ENCODE peak calls at places on chromosome X, in six cellular contexts. One of them, this sample, is unnamed.

GRCh38 chrX:101051153-101051548 is 760 bp downstream of the TRMT2B start:
- DNase-seq in effector memory CD8-positive, alpha-beta T cell: no peak
- DNase-seq in hypothalamus: no peak
- DNase-seq in KG1: no peak
- DNase-seq in stimulated activated CD8-positive, alpha-beta memory T cell treated with anti-CD3 and anti-CD28 coated beads, Interleukin-7, amount 100 ng/mL, for 4 hours: no peak
- DNase-seq in endothelial cell: no peak
- DNase-seq in this sample: no peak

GRCh38 chrX:3567681-3568080 is 145.8 kb downstream of the PRKX start:
- DNase-seq in KG1: no peak
- DNase-seq in hypothalamus: no peak
- DNase-seq in effector memory CD8-positive, alpha-beta T cell: no peak
- DNase-seq in endothelial cell: no peak
- DNase-seq in stimulated activated CD8-positive, alpha-beta memory T cell treated with anti-CD3 and anti-CD28 coated beads, Interleukin-7, amount 100 ng/mL, for 4 hours: no peak
- DNase-seq in this sample: no peak

GRCh38 chrX:25596881-25597280 is 541.3 kb upstream of the MAGEB18 start:
- DNase-seq in KG1: no peak
- DNase-seq in effector memory CD8-positive, alpha-beta T cell: no peak
- DNase-seq in stimulated activated CD8-positive, alpha-beta memory T cell treated with anti-CD3 and anti-CD28 coated beads, Interleukin-7, amount 100 ng/mL, for 4 hours: no peak
- DNase-seq in hypothalamus: no peak
- DNase-seq in endothelial cell: no peak
- DNase-seq in this sample: no peak

GRCh38 chrX:50988649-50989048 is 78.1 kb downstream of the BMP15 start:
- DNase-seq in effector memory CD8-positive, alpha-beta T cell: no peak
- DNase-seq in endothelial cell: peak; percentile 25
- DNase-seq in hypothalamus: peak; percentile 1
- DNase-seq in KG1: no peak
- DNase-seq in stimulated activated CD8-positive, alpha-beta memory T cell treated with anti-CD3 and anti-CD28 coated beads, Interleukin-7, amount 100 ng/mL, for 4 hours: no peak
- DNase-seq in this sample: no peak

GRCh38 chrX:136759968-136760367 is 20.8 kb downstream of the ARHGEF6 start:
- DNase-seq in KG1: peak; percentile 8
- DNase-seq in effector memory CD8-positive, alpha-beta T cell: no peak
- DNase-seq in hypothalamus: no peak
- DNase-seq in stimulated activated CD8-positive, alpha-beta memory T cell treated with anti-CD3 and anti-CD28 coated beads, Interleukin-7, amount 100 ng/mL, for 4 hours: no peak
- DNase-seq in endothelial cell: no peak
- DNase-seq in this sample: no peak

GRCh38 chrX:151151668-151152267 is 24.6 kb upstream of the GPR50 start:
- DNase-seq in effector memory CD8-positive, alpha-beta T cell: peak; percentile 32
- DNase-seq in endothelial cell: no peak
- DNase-seq in hypothalamus: no peak
- DNase-seq in stimulated activated CD8-positive, alpha-beta memory T cell treated with anti-CD3 and anti-CD28 coated beads, Interleukin-7, amount 100 ng/mL, for 4 hours: peak; percentile 5
- DNase-seq in KG1: peak; percentile 1
- DNase-seq in this sample: peak; percentile 41

GRCh38 chrX:154295664-154296310 is at the start of gene TKTL1:
- DNase-seq in endothelial cell: no peak
- DNase-seq in effector memory CD8-positive, alpha-beta T cell: no peak
- DNase-seq in stimulated activated CD8-positive, alpha-beta memory T cell treated with anti-CD3 and anti-CD28 coated beads, Interleukin-7, amount 100 ng/mL, for 4 hours: no peak
- DNase-seq in KG1: no peak
- DNase-seq in hypothalamus: no peak
- DNase-seq in this sample: no peak

GRCh38 chrX:80578518-80579105 is 158.4 kb downstream of the TENT5D start:
- DNase-seq in hypothalamus: no peak
- DNase-seq in effector memory CD8-positive, alpha-beta T cell: no peak
- DNase-seq in stimulated activated CD8-positive, alpha-beta memory T cell treated with anti-CD3 and anti-CD28 coated beads, Interleukin-7, amount 100 ng/mL, for 4 hours: no peak
- DNase-seq in KG1: no peak
- DNase-seq in endothelial cell: no peak
- DNase-seq in this sample: peak; percentile 4

GRCh38 chrX:42606591-42606990 is 171.4 kb downstream of the PPP1R2C start:
- DNase-seq in endothelial cell: no peak
- DNase-seq in hypothalamus: no peak
- DNase-seq in effector memory CD8-positive, alpha-beta T cell: no peak
- DNase-seq in KG1: no peak
- DNase-seq in stimulated activated CD8-positive, alpha-beta memory T cell treated with anti-CD3 and anti-CD28 coated beads, Interleukin-7, amount 100 ng/mL, for 4 hours: no peak
- DNase-seq in this sample: no peak

GRCh38 chrX:133482345-133483041 is 67.2 kb upstream of the GPC4 start:
- DNase-seq in hypothalamus: no peak
- DNase-seq in KG1: no peak
- DNase-seq in stimulated activated CD8-positive, alpha-beta memory T cell treated with anti-CD3 and anti-CD28 coated beads, Interleukin-7, amount 100 ng/mL, for 4 hours: no peak
- DNase-seq in endothelial cell: no peak
- DNase-seq in effector memory CD8-positive, alpha-beta T cell: no peak
- DNase-seq in this sample: no peak

GRCh38 chrX:41561045-41561444 is 113.9 kb downstream of the NYX start:
- DNase-seq in KG1: peak; percentile 19
- DNase-seq in effector memory CD8-positive, alpha-beta T cell: peak; percentile 17
- DNase-seq in hypothalamus: no peak
- DNase-seq in stimulated activated CD8-positive, alpha-beta memory T cell treated with anti-CD3 and anti-CD28 coated beads, Interleukin-7, amount 100 ng/mL, for 4 hours: peak; percentile 6
- DNase-seq in endothelial cell: peak; percentile 2
- DNase-seq in this sample: peak; percentile 76

GRCh38 chrX:121179972-121180371 is 132.6 kb downstream of the GLUD2 start:
- DNase-seq in stimulated activated CD8-positive, alpha-beta memory T cell treated with anti-CD3 and anti-CD28 coated beads, Interleukin-7, amount 100 ng/mL, for 4 hours: no peak
- DNase-seq in hypothalamus: no peak
- DNase-seq in endothelial cell: no peak
- DNase-seq in KG1: no peak
- DNase-seq in effector memory CD8-positive, alpha-beta T cell: no peak
- DNase-seq in this sample: no peak

GRCh38 chrX:93422693-93423092 is 250.7 kb downstream of the NAP1L3 start:
- DNase-seq in KG1: no peak
- DNase-seq in hypothalamus: no peak
- DNase-seq in endothelial cell: peak; percentile 9
- DNase-seq in effector memory CD8-positive, alpha-beta T cell: no peak
- DNase-seq in stimulated activated CD8-positive, alpha-beta memory T cell treated with anti-CD3 and anti-CD28 coated beads, Interleukin-7, amount 100 ng/mL, for 4 hours: no peak
- DNase-seq in this sample: no peak

GRCh38 chrX:26915064-26915463 is 548.1 kb downstream of the PPP4R3C start:
- DNase-seq in KG1: no peak
- DNase-seq in endothelial cell: no peak
- DNase-seq in effector memory CD8-positive, alpha-beta T cell: no peak
- DNase-seq in hypothalamus: no peak
- DNase-seq in stimulated activated CD8-positive, alpha-beta memory T cell treated with anti-CD3 and anti-CD28 coated beads, Interleukin-7, amount 100 ng/mL, for 4 hours: no peak
- DNase-seq in this sample: no peak

GRCh38 chrX:9724711-9725110 is 40.9 kb downstream of the GPR143 start:
- DNase-seq in KG1: no peak
- DNase-seq in effector memory CD8-positive, alpha-beta T cell: no peak
- DNase-seq in endothelial cell: no peak
- DNase-seq in stimulated activated CD8-positive, alpha-beta memory T cell treated with anti-CD3 and anti-CD28 coated beads, Interleukin-7, amount 100 ng/mL, for 4 hours: no peak
- DNase-seq in hypothalamus: no peak
- DNase-seq in this sample: peak; percentile 12

GRCh38 chrX:71911023-71911730 is 532 bp downstream of the NHSL2 start:
- DNase-seq in effector memory CD8-positive, alpha-beta T cell: peak; percentile 15
- DNase-seq in stimulated activated CD8-positive, alpha-beta memory T cell treated with anti-CD3 and anti-CD28 coated beads, Interleukin-7, amount 100 ng/mL, for 4 hours: peak; percentile 28
- DNase-seq in KG1: no peak
- DNase-seq in endothelial cell: peak; percentile 63
- DNase-seq in hypothalamus: no peak
- DNase-seq in this sample: no peak

GRCh38 chrX:150683536-150684146 is 9.6 kb upstream of the MTMR1 start:
- DNase-seq in hypothalamus: no peak
- DNase-seq in stimulated activated CD8-positive, alpha-beta memory T cell treated with anti-CD3 and anti-CD28 coated beads, Interleukin-7, amount 100 ng/mL, for 4 hours: no peak
- DNase-seq in KG1: peak; percentile 10
- DNase-seq in effector memory CD8-positive, alpha-beta T cell: peak; percentile 33
- DNase-seq in endothelial cell: peak; percentile 8
- DNase-seq in this sample: peak; percentile 18

GRCh38 chrX:11702420-11702819 is 36.7 kb upstream of the ARHGAP6 start:
- DNase-seq in endothelial cell: no peak
- DNase-seq in hypothalamus: no peak
- DNase-seq in stimulated activated CD8-positive, alpha-beta memory T cell treated with anti-CD3 and anti-CD28 coated beads, Interleukin-7, amount 100 ng/mL, for 4 hours: no peak
- DNase-seq in effector memory CD8-positive, alpha-beta T cell: no peak
- DNase-seq in KG1: no peak
- DNase-seq in this sample: no peak

GRCh38 chrX:38293741-38294140 is 33.6 kb downstream of the RPGR start:
- DNase-seq in effector memory CD8-positive, alpha-beta T cell: no peak
- DNase-seq in KG1: no peak
- DNase-seq in stimulated activated CD8-positive, alpha-beta memory T cell treated with anti-CD3 and anti-CD28 coated beads, Interleukin-7, amount 100 ng/mL, for 4 hours: no peak
- DNase-seq in endothelial cell: no peak
- DNase-seq in hypothalamus: no peak
- DNase-seq in this sample: no peak

GRCh38 chrX:16023790-16024734 is 99.3 kb upstream of the GRPR start:
- DNase-seq in hypothalamus: no peak
- DNase-seq in KG1: no peak
- DNase-seq in effector memory CD8-positive, alpha-beta T cell: no peak
- DNase-seq in endothelial cell: no peak
- DNase-seq in stimulated activated CD8-positive, alpha-beta memory T cell treated with anti-CD3 and anti-CD28 coated beads, Interleukin-7, amount 100 ng/mL, for 4 hours: no peak
- DNase-seq in this sample: peak; percentile 27

GRCh38 chrX:9775930-9776329 is 10.3 kb upstream of the GPR143 start:
- DNase-seq in effector memory CD8-positive, alpha-beta T cell: no peak
- DNase-seq in endothelial cell: no peak
- DNase-seq in stimulated activated CD8-positive, alpha-beta memory T cell treated with anti-CD3 and anti-CD28 coated beads, Interleukin-7, amount 100 ng/mL, for 4 hours: no peak
- DNase-seq in hypothalamus: no peak
- DNase-seq in KG1: peak; percentile 10
- DNase-seq in this sample: no peak

GRCh38 chrX:82666355-82666754 is 841.7 kb upstream of the POU3F4 start:
- DNase-seq in endothelial cell: no peak
- DNase-seq in stimulated activated CD8-positive, alpha-beta memory T cell treated with anti-CD3 and anti-CD28 coated beads, Interleukin-7, amount 100 ng/mL, for 4 hours: no peak
- DNase-seq in KG1: no peak
- DNase-seq in effector memory CD8-positive, alpha-beta T cell: no peak
- DNase-seq in hypothalamus: no peak
- DNase-seq in this sample: no peak

GRCh38 chrX:148133099-148133725 is 152.1 kb downstream of the FMR1NB start:
- DNase-seq in stimulated activated CD8-positive, alpha-beta memory T cell treated with anti-CD3 and anti-CD28 coated beads, Interleukin-7, amount 100 ng/mL, for 4 hours: no peak
- DNase-seq in effector memory CD8-positive, alpha-beta T cell: no peak
- DNase-seq in KG1: no peak
- DNase-seq in endothelial cell: no peak
- DNase-seq in hypothalamus: no peak
- DNase-seq in this sample: no peak

GRCh38 chrX:134971926-134972325 is 18.9 kb upstream of the SMIM10 start:
- DNase-seq in endothelial cell: no peak
- DNase-seq in hypothalamus: no peak
- DNase-seq in KG1: no peak
- DNase-seq in stimulated activated CD8-positive, alpha-beta memory T cell treated with anti-CD3 and anti-CD28 coated beads, Interleukin-7, amount 100 ng/mL, for 4 hours: no peak
- DNase-seq in effector memory CD8-positive, alpha-beta T cell: no peak
- DNase-seq in this sample: no peak

GRCh38 chrX:154074199-154074598 is 23.3 kb downstream of the MECP2 start:
- DNase-seq in KG1: no peak
- DNase-seq in stimulated activated CD8-positive, alpha-beta memory T cell treated with anti-CD3 and anti-CD28 coated beads, Interleukin-7, amount 100 ng/mL, for 4 hours: no peak
- DNase-seq in effector memory CD8-positive, alpha-beta T cell: no peak
- DNase-seq in endothelial cell: no peak
- DNase-seq in hypothalamus: no peak
- DNase-seq in this sample: peak; percentile 52

GRCh38 chrX:37627602-37628001 is 56.1 kb downstream of the LANCL3 start:
- DNase-seq in effector memory CD8-positive, alpha-beta T cell: no peak
- DNase-seq in KG1: no peak
- DNase-seq in endothelial cell: no peak
- DNase-seq in hypothalamus: no peak
- DNase-seq in stimulated activated CD8-positive, alpha-beta memory T cell treated with anti-CD3 and anti-CD28 coated beads, Interleukin-7, amount 100 ng/mL, for 4 hours: no peak
- DNase-seq in this sample: no peak

GRCh38 chrX:41131766-41132165 is 46.5 kb downstream of the USP9X start:
- DNase-seq in hypothalamus: no peak
- DNase-seq in stimulated activated CD8-positive, alpha-beta memory T cell treated with anti-CD3 and anti-CD28 coated beads, Interleukin-7, amount 100 ng/mL, for 4 hours: no peak
- DNase-seq in effector memory CD8-positive, alpha-beta T cell: no peak
- DNase-seq in KG1: no peak
- DNase-seq in endothelial cell: no peak
- DNase-seq in this sample: no peak

GRCh38 chrX:129653985-129654651 is 638 bp downstream of the APLN start:
- DNase-seq in hypothalamus: no peak
- DNase-seq in effector memory CD8-positive, alpha-beta T cell: no peak
- DNase-seq in stimulated activated CD8-positive, alpha-beta memory T cell treated with anti-CD3 and anti-CD28 coated beads, Interleukin-7, amount 100 ng/mL, for 4 hours: no peak
- DNase-seq in KG1: no peak
- DNase-seq in endothelial cell: no peak
- DNase-seq in this sample: no peak

GRCh38 chrX:134801267-134801666 is 143.0 kb upstream of the PLAC1 start:
- DNase-seq in hypothalamus: no peak
- DNase-seq in KG1: no peak
- DNase-seq in effector memory CD8-positive, alpha-beta T cell: no peak
- DNase-seq in stimulated activated CD8-positive, alpha-beta memory T cell treated with anti-CD3 and anti-CD28 coated beads, Interleukin-7, amount 100 ng/mL, for 4 hours: no peak
- DNase-seq in endothelial cell: no peak
- DNase-seq in this sample: no peak

GRCh38 chrX:119758682-119759332 is 419 bp downstream of the SOWAHD start:
- DNase-seq in KG1: no peak
- DNase-seq in stimulated activated CD8-positive, alpha-beta memory T cell treated with anti-CD3 and anti-CD28 coated beads, Interleukin-7, amount 100 ng/mL, for 4 hours: peak; percentile 19
- DNase-seq in hypothalamus: no peak
- DNase-seq in endothelial cell: peak; percentile 4
- DNase-seq in effector memory CD8-positive, alpha-beta T cell: no peak
- DNase-seq in this sample: no peak

GRCh38 chrX:17214962-17215361 is 160.0 kb upstream of the NHS start:
- DNase-seq in effector memory CD8-positive, alpha-beta T cell: no peak
- DNase-seq in endothelial cell: no peak
- DNase-seq in KG1: no peak
- DNase-seq in hypothalamus: no peak
- DNase-seq in stimulated activated CD8-positive, alpha-beta memory T cell treated with anti-CD3 and anti-CD28 coated beads, Interleukin-7, amount 100 ng/mL, for 4 hours: no peak
- DNase-seq in this sample: no peak

This sample was measured in HCEC 1CT.